ENCODE peak calls at places on chromosomes 7 and 10, in five cellular contexts. U is foreskin melanocyte; V is lower lobe of right lung; A is cardiac muscle cell; T is activated T-helper 1 cell treated with anti-CD3 and anti-CD28 coated beads, Interleukin-2, amount 50 U/mL, for 16 hours. B is an unnamed sample.

GRCh38 chr7:30989008-30989823 is 25.5 kb downstream of the GHRHR start:
- DNase-seq in U (no peak), T (no peak), V (no peak), A (no peak), B (no peak)

GRCh38 chr10:61819208-61819607 is 82.3 kb upstream of the ARID5B start:
- DNase-seq in T (no peak), A (no peak), U (no peak), V (no peak), B (no peak)

GRCh38 chr7:16223963-16224707 is 197.2 kb downstream of the CRPPA start:
- DNase-seq in V (no peak), U (no peak), A (no peak), T (no peak), B (no peak)

GRCh38 chr10:47376522-47377220 is 7.4 kb downstream of the ZNF488 start:
- DNase-seq in T (no peak), V (no peak), U (no peak), A (no peak), B (no peak)

GRCh38 chr10:31936933-31937332 is 8.3 kb upstream of the ARHGAP12 start:
- DNase-seq in T (no peak), U (peak; percentile 39), V (no peak), A (no peak), B (no peak)

GRCh38 chr10:17022399-17022798 is 107.2 kb downstream of the CUBN start:
- DNase-seq in V (no peak), T (no peak), U (no peak), A (peak; percentile 26), B (no peak)

GRCh38 chr10:59872892-59873463 is 33.4 kb downstream of the CCDC6 start:
- DNase-seq in V (no peak), T (no peak), A (peak; percentile 94), U (peak; percentile 35), B (peak; percentile 17)

GRCh38 chr7:44401692-44402091 is 76.3 kb upstream of the CAMK2B start:
- DNase-seq in A (no peak), V (no peak), U (no peak), T (no peak), B (no peak)

GRCh38 chr10:12177642-12178041 is 18.0 kb downstream of the NUDT5 start:
- DNase-seq in A (no peak), U (no peak), T (no peak), V (no peak), B (no peak)

GRCh38 chr10:132429281-132430230 is 32.6 kb downstream of the PWWP2B start:
- DNase-seq in U (no peak), A (no peak), T (no peak), V (no peak), B (no peak)

GRCh38 chr7:132348341-132348740 is 227.9 kb downstream of the PLXNA4 start:
- DNase-seq in A (no peak), V (no peak), U (no peak), T (no peak), B (no peak)

GRCh38 chr7:45000096-45001032 is at the start of gene CCM2:
- DNase-seq in V (peak; percentile 78), T (no peak), A (peak; percentile 72), U (no peak), B (no peak)

GRCh38 chr10:52623761-52624160 is 148.8 kb downstream of the MBL2 start:
- DNase-seq in V (no peak), A (peak; percentile 61), T (no peak), U (no peak), B (no peak)

GRCh38 chr7:101172854-101173751 is 7.0 kb downstream of the NAT16 start:
- DNase-seq in T (no peak), A (peak; percentile 65), V (peak; percentile 83), U (no peak), B (peak; percentile 69)

GRCh38 chr7:67018940-67019339 is 22.3 kb downstream of the TYW1 start:
- DNase-seq in A (no peak), U (no peak), T (no peak), V (no peak), B (no peak)

GRCh38 chr7:21507627-21508343 is 35.1 kb upstream of the DNAH11 start:
- DNase-seq in V (no peak), U (peak; percentile 35), T (no peak), A (peak; percentile 63), B (no peak)

GRCh38 chr10:61692447-61692846 is 29.7 kb downstream of the CABCOCO1 start:
- DNase-seq in V (no peak), T (no peak), U (no peak), A (no peak), B (no peak)

GRCh38 chr10:60025279-60025678 is 118.9 kb upstream of the CCDC6 start:
- DNase-seq in U (no peak), A (no peak), V (no peak), T (no peak), B (no peak)

GRCh38 chr7:155518633-155519032 is 27.7 kb downstream of the CNPY1 start:
- DNase-seq in T (no peak), U (no peak), V (no peak), A (no peak), B (no peak)

GRCh38 chr7:22001345-22002004 is 55.8 kb upstream of the CDCA7L start:
- DNase-seq in V (no peak), A (peak; percentile 82), T (no peak), U (peak; percentile 55), B (peak; percentile 44)

GRCh38 chr10:119780879-119781480 is 55.1 kb downstream of the INPP5F start:
- DNase-seq in V (no peak), T (no peak), U (no peak), A (no peak), B (no peak)

GRCh38 chr10:4066581-4067403 is 281.8 kb upstream of the KLF6 start:
- DNase-seq in U (no peak), A (no peak), T (no peak), V (no peak), B (no peak)

GRCh38 chr10:121886997-121887622 is 40.7 kb downstream of the ATE1 start:
- DNase-seq in A (peak; percentile 82), T (no peak), V (no peak), U (peak; percentile 56), B (peak; percentile 78)

GRCh38 chr10:47381427-47382379 is 2.4 kb downstream of the ZNF488 start:
- DNase-seq in V (no peak), U (no peak), T (no peak), A (no peak), B (no peak)

GRCh38 chr7:112414855-112415490 is 35.3 kb upstream of the IFRD1 start:
- DNase-seq in T (no peak), A (peak; percentile 60), U (no peak), V (no peak), B (peak; percentile 68)

GRCh38 chr10:92787557-92788152 is 60.7 kb upstream of the EXOC6 start:
- DNase-seq in T (no peak), V (no peak), U (no peak), A (no peak), B (no peak)

GRCh38 chr10:73534857-73535256 is 39.0 kb upstream of the PPP3CB start:
- DNase-seq in U (no peak), A (no peak), V (no peak), T (no peak), B (no peak)

GRCh38 chr10:22927661-22928403 is at the start of gene ARMC3:
- DNase-seq in A (peak; percentile 74), U (peak; percentile 17), V (peak; percentile 71), T (peak; percentile 15), B (peak; percentile 57)

GRCh38 chr7:22587322-22587721 is 87.3 kb upstream of the STEAP1B start:
- DNase-seq in A (peak; percentile 77), V (no peak), U (no peak), T (no peak), B (no peak)

GRCh38 chr7:48089415-48089975 is 430 bp downstream of the UPP1 start:
- DNase-seq in V (peak; percentile 84), T (peak; percentile 30), A (no peak), U (no peak), B (no peak)

GRCh38 chr10:49398000-49398861 is 2.3 kb upstream of the DRGX start:
- DNase-seq in T (peak; percentile 21), V (peak; percentile 67), U (peak; percentile 19), A (peak; percentile 52), B (peak; percentile 39)

GRCh38 chr10:121754667-121755066 is 156.4 kb upstream of the FGFR2 start:
- DNase-seq in V (no peak), U (no peak), A (no peak), T (no peak), B (no peak)

GRCh38 chr10:87575851-87576250 is 71.2 kb downstream of the MINPP1 start:
- DNase-seq in V (no peak), T (no peak), A (no peak), U (no peak), B (no peak)

GRCh38 chr10:31099664-31100063 is 68.0 kb upstream of the ZNF438 start:
- DNase-seq in T (no peak), U (no peak), A (no peak), V (no peak), B (peak; percentile 47)

GRCh38 chr7:111410899-111411298 is 151.4 kb downstream of the IMMP2L start:
- DNase-seq in V (no peak), A (no peak), T (no peak), U (no peak), B (no peak)

GRCh38 chr7:100720320-100720644 is at the start of gene EPO:
- DNase-seq in T (no peak), U (no peak), V (no peak), A (no peak), B (no peak)

GRCh38 chr7:4241791-4242190 is 440.3 kb upstream of the FOXK1 start:
- DNase-seq in A (no peak), U (no peak), V (no peak), T (no peak), B (peak; percentile 16)

GRCh38 chr7:9981950-9982349 is 991.7 kb upstream of the PHF14 start:
- DNase-seq in V (no peak), U (peak; percentile 58), A (no peak), T (no peak), B (no peak)